ENCODE peak calls at places on chromosomes 13 and 19, in six cellular contexts. A, B, V, Q, J and I are unnamed samples.

GRCh38 chr19:51025809-51026553 is 435 bp downstream of the KLK11 start:
- DNase-seq in A (no peak), J (peak), V (no peak), B (no peak), Q (no peak), I (no peak)

GRCh38 chr19:33472696-33473624 is 48.6 kb downstream of the PEPD start:
- DNase-seq in B (no peak), V (no peak), Q (no peak), A (no peak), J (no peak), I (no peak)

GRCh38 chr19:7494416-7495098 is 5.7 kb upstream of the PEX11G start:
- DNase-seq in J (peak), A (no peak), V (no peak), Q (peak), B (no peak), I (peak)

GRCh38 chr19:35362261-35363000 is 4.2 kb downstream of the FFAR3 start:
- DNase-seq in B (no peak), A (no peak), J (no peak), Q (no peak), V (no peak), I (no peak)

GRCh38 chr13:100512422-100512821 is 76.2 kb downstream of the GGACT start:
- DNase-seq in V (no peak), Q (no peak), A (no peak), J (no peak), B (no peak), I (no peak)

GRCh38 chr13:23159587-23160240 is 21.1 kb upstream of the SGCG start:
- DNase-seq in A (no peak), V (no peak), B (no peak), J (peak), Q (no peak), I (no peak)

GRCh38 chr19:19120308-19121156 is 17.7 kb downstream of the TMEM161A start:
- DNase-seq in B (peak), V (peak), A (no peak), Q (peak), J (peak), I (peak)

GRCh38 chr13:34412817-34413365 is 529.2 kb upstream of the NBEA start:
- DNase-seq in A (no peak), B (no peak), Q (no peak), J (no peak), V (peak), I (no peak)

GRCh38 chr13:77521194-77521593 is 14.3 kb upstream of the SCEL start:
- DNase-seq in A (no peak), Q (no peak), B (no peak), V (no peak), J (no peak), I (no peak)

GRCh38 chr19:28289294-28290063 is 923.5 kb downstream of the UQCRFS1 start:
- DNase-seq in A (no peak), B (no peak), Q (no peak), V (no peak), J (peak), I (no peak)

GRCh38 chr13:57629821-57630235 is 1.7 kb upstream of the PCDH17 start:
- DNase-seq in Q (peak), A (no peak), V (no peak), B (peak), J (peak), I (no peak)

GRCh38 chr13:110702591-110703526 is 3.1 kb downstream of the CARS2 start:
- DNase-seq in A (no peak), Q (no peak), V (peak), J (peak), B (no peak), I (no peak)

GRCh38 chr19:41030651-41031050 is 39.6 kb downstream of the CYP2B6 start:
- DNase-seq in J (no peak), A (no peak), V (no peak), B (no peak), Q (no peak), I (no peak)

GRCh38 chr19:28523619-28524018 is 689.3 kb downstream of the UQCRFS1 start:
- DNase-seq in B (no peak), V (no peak), Q (no peak), A (no peak), J (no peak), I (no peak)

GRCh38 chr19:6739390-6739883 is at the start of gene TRIP10:
- DNase-seq in Q (peak), J (peak), A (no peak), B (peak), V (peak), I (peak)

GRCh38 chr19:56834564-56835375 is 5.8 kb downstream of the PEG3 start:
- DNase-seq in J (no peak), V (no peak), B (no peak), Q (no peak), A (no peak), I (no peak)

GRCh38 chr19:38737921-38738731 is 6.1 kb downstream of the CAPN12 start:
- DNase-seq in B (no peak), V (no peak), J (no peak), A (no peak), Q (no peak), I (no peak)

GRCh38 chr19:38721977-38722773 is 22.1 kb downstream of the CAPN12 start:
- DNase-seq in A (no peak), B (no peak), Q (no peak), J (no peak), V (no peak), I (peak)

GRCh38 chr19:10417598-10418280 is 2.6 kb upstream of the PDE4A start:
- DNase-seq in Q (peak), V (no peak), J (peak), B (peak), A (no peak), I (no peak)

GRCh38 chr13:84439108-84439507 is 556.8 kb upstream of the SLITRK1 start:
- DNase-seq in A (no peak), Q (no peak), V (no peak), B (no peak), J (no peak), I (no peak)

GRCh38 chr19:18763674-18764590 is 27.2 kb downstream of the COMP start:
- DNase-seq in V (no peak), J (peak), Q (peak), A (no peak), B (no peak), I (no peak)

GRCh38 chr19:8030906-8031305 is 21.7 kb upstream of the CCL25 start:
- DNase-seq in V (no peak), Q (no peak), J (no peak), A (no peak), B (no peak), I (no peak)

GRCh38 chr19:44745386-44745831 is 3.1 kb upstream of the BCL3 start:
- DNase-seq in V (no peak), B (no peak), A (no peak), Q (no peak), J (no peak), I (no peak)

GRCh38 chr19:918481-919156 is 1.5 kb downstream of the KISS1R start:
- DNase-seq in Q (no peak), B (no peak), V (no peak), J (no peak), A (no peak), I (no peak)

GRCh38 chr19:23481043-23481442 is 85.8 kb upstream of the ZNF91 start:
- DNase-seq in Q (no peak), J (no peak), B (no peak), A (no peak), V (no peak), I (no peak)

GRCh38 chr19:29724102-29724641 is 9.1 kb upstream of the C19orf12 start:
- DNase-seq in Q (no peak), J (no peak), V (peak), A (no peak), B (peak), I (no peak)

GRCh38 chr19:58307736-58308135 is 2.6 kb downstream of the ERVK3-1 start:
- DNase-seq in J (no peak), V (no peak), A (no peak), B (no peak), Q (no peak), I (no peak)

GRCh38 chr13:50124536-50125305 is 109.5 kb downstream of the KCNRG start:
- DNase-seq in V (peak), B (peak), A (no peak), J (peak), Q (peak), I (peak)

DNA sequence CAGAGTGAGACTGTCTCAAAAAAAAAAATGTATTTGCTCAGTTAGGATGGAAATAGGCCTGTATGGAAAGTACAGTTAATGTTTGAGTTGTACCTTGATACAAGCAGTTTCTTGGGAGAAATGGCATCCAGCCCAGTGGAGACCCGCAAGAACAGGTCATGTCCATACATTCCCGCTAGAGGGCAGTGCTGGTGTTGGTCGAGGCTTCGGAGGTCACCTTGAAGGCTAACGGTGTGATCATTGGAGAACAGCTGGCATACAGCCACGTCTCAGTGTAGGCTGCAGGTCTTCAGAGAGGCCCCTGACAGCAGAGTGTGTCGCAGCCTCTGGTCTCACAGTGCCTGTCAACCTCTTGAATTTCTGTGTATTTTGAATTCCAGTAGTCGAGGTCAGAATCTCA is 7.5 kb downstream of the ZNF610 start:
- DNase-seq in V (peak), J (peak), B (peak), A (no peak), Q (peak), I (peak)
- TF ChIP-seq GABPA in V (no peak), J (no peak), B (no peak), A (no peak), Q (no peak), I (no peak)

DNA sequence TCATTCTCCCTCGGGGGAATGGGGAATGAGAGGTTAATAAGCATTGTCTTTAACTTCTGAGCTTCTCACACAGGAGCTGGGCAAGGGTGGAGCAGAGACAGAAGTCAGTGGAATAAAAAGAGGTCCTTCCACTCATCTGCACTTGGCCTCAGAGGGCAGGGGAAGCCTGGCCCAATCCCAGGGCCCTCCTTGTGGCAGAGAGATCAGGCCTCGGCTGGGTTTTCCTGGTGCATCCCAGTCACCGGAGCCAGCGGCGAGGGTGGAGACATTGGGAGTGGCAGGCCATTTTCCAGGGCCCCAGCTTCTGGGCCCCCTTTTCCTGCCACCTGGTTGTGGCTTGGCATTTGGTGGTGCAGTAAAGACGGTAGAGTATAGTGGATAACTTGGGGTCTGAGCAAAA is 10.7 kb downstream of the CALM3 start:
- DNase-seq in J (peak), B (no peak), V (no peak), Q (no peak), A (no peak), I (no peak)
- TF ChIP-seq GABPA in J (no peak), B (no peak), V (no peak), Q (no peak), A (no peak), I (no peak)

DNA sequence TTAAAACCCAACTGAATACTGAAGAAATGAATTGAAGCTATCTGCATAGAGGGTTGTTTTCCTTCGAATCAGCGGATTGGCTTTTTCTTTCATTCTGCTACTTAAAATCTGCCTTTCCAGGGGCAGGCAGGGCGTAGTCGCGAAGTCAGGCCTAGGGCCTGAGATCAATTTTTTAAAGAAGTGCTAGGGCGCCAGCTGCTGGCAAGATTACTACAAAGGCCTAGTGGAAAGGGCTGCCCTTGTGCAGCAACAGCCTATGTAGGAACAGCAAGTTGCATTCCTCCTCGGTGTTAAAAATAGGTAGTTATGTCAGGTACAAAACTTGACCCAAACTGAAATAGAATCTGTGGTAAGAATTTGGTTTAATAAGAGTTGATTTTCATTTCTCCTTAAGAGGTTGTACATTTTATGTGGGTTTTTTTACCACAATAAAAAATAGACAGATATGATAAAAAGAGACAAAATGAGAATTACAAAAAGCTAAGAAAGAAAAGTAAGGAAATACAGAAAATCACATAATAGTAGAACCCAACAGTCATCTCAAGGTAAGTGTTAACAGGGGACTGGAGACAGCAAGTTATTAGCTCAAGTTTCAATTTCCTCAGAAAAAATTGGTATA is 9.5 kb upstream of the URAD start:
- DNase-seq in A (no peak), J (no peak), Q (peak), V (peak), B (peak), I (peak)
- TF ChIP-seq GABPA in A (no peak), J (no peak), Q (no peak), V (no peak), B (no peak), I (no peak)

GRCh38 chr19:54172764-54173699 is at the start of gene TMC4:
- DNase-seq in J (no peak), A (no peak), B (peak), Q (no peak), V (no peak), I (no peak)
- TF ChIP-seq GABPA in J (peak), A (no peak), B (peak), Q (peak), V (no peak), I (peak)

DNA sequence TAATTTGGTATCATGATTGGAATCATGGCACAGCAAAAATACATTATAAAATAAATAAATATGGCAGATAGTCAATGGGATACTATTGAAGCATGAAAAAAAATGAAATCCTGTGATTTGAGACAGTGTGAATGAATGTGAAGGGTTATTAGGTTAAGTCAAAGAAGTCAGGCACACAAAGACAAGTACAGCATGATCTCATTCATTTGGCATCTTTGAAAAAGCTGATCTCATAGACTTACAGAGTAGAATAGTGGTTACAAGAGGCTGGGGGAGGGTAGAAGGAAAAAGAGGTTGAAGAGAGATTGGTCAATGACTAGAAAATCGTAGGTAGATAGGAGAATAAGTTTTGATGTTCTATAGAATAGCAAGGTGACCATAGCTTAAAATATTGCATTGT is 295.1 kb upstream of the SLITRK5 start:
- DNase-seq in B (no peak), V (no peak), Q (no peak), A (no peak), J (no peak), I (no peak)
- TF ChIP-seq GABPA in B (no peak), V (no peak), Q (no peak), A (no peak), J (no peak), I (no peak)

DNA sequence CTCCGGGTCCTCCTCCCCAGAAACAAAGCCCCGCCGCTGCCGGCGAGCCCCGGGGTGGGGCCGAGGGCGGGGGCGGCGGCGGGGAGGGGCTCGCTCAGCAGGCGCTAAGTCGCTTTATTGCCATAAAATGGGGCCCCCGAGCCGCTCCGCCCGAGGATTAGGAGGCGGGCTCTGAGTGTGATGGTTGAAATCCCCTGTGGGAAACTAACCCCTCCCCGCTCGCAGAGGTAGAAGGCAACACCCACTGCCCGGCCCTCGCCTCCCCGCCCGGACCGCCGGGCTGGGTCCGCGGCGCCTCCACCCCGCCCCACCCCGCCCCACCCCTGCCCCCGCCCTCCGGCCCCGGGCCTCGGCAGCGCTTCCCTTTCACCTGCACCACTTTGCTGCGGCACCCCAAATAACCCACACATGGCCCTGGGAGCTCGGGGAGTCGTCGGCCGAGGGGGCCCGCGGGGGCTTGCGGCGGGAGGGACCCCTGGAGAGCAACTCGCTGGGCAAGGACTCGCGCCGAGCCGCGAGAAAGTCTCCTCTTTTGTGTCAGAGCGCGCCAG is at the start of gene KLF12:
- DNase-seq in J (peak), Q (peak), A (peak), B (peak), V (no peak), I (peak)
- TF ChIP-seq GABPA in J (no peak), Q (no peak), A (no peak), B (no peak), V (no peak), I (no peak)